ENCODE peak calls at places on chromosomes 16 and 17, in seven cellular contexts. Z, X, J, S, U, E and B are unnamed samples.
A peak's percentile ranks its signal among the peaks of the same experiment; 100 is the strongest.

GRCh38 chr16:3023415-3023668 is 400 bp downstream of the HCFC1R1 start:
- DNase-seq in U (no peak), X (peak; percentile 60), Z (peak; percentile 68), J (no peak), E (no peak), S (no peak), B (no peak)

GRCh38 chr17:44044092-44044491 is 22.4 kb downstream of the LSM12 start:
- DNase-seq in X (no peak), S (peak; percentile 11), E (no peak), Z (no peak), J (no peak), U (no peak), B (no peak)

GRCh38 chr16:3179651-3180050 is 8.4 kb upstream of the OR1F1 start:
- DNase-seq in U (no peak), X (no peak), J (peak; percentile 23), S (no peak), E (no peak), Z (no peak), B (no peak)

GRCh38 chr17:40820228-40820838 is 2.1 kb downstream of the KRT10 start:
- DNase-seq in E (no peak), X (no peak), Z (peak; percentile 70), J (no peak), S (no peak), U (no peak), B (no peak)

GRCh38 chr17:79623786-79624657 is 13.2 kb upstream of the RBFOX3 start:
- DNase-seq in Z (no peak), E (peak; percentile 58), U (no peak), J (peak; percentile 51), S (no peak), X (no peak), B (no peak)

GRCh38 chr17:65531508-65532431 is 29.7 kb downstream of the AXIN2 start:
- DNase-seq in Z (no peak), J (peak; percentile 64), X (peak; percentile 55), E (peak; percentile 78), S (no peak), U (peak; percentile 44), B (peak; percentile 67)

GRCh38 chr16:17224859-17225258 is 245.9 kb downstream of the XYLT1 start:
- DNase-seq in S (no peak), U (peak; percentile 36), X (peak; percentile 73), J (no peak), Z (no peak), E (no peak), B (peak; percentile 51)

GRCh38 chr17:32722733-32723132 is 154.2 kb downstream of the MYO1D start:
- DNase-seq in S (no peak), X (no peak), J (no peak), E (no peak), U (no peak), Z (peak; percentile 55), B (no peak)

GRCh38 chr17:58364270-58364942 is 12.4 kb upstream of the SUPT4H1 start:
- DNase-seq in J (no peak), U (peak; percentile 48), S (no peak), Z (peak; percentile 90), X (no peak), E (no peak), B (no peak)

GRCh38 chr17:8175795-8176196 is 384 bp downstream of the TMEM107 start:
- DNase-seq in J (peak; percentile 81), U (no peak), Z (no peak), S (no peak), E (no peak), X (no peak), B (peak; percentile 48)

GRCh38 chr16:50818380-50818779 is 76.5 kb downstream of the CYLD start:
- DNase-seq in J (no peak), E (no peak), X (no peak), Z (no peak), S (no peak), U (no peak), B (no peak)

GRCh38 chr16:3791701-3792100 is 74.4 kb upstream of the TRAP1 start:
- DNase-seq in U (no peak), Z (no peak), J (no peak), E (peak; percentile 32), S (no peak), X (no peak), B (no peak)

GRCh38 chr17:5780476-5780875 is 196.2 kb upstream of the NLRP1 start:
- DNase-seq in X (no peak), E (no peak), S (peak; percentile 58), J (no peak), Z (peak; percentile 23), U (no peak), B (no peak)

DNA sequence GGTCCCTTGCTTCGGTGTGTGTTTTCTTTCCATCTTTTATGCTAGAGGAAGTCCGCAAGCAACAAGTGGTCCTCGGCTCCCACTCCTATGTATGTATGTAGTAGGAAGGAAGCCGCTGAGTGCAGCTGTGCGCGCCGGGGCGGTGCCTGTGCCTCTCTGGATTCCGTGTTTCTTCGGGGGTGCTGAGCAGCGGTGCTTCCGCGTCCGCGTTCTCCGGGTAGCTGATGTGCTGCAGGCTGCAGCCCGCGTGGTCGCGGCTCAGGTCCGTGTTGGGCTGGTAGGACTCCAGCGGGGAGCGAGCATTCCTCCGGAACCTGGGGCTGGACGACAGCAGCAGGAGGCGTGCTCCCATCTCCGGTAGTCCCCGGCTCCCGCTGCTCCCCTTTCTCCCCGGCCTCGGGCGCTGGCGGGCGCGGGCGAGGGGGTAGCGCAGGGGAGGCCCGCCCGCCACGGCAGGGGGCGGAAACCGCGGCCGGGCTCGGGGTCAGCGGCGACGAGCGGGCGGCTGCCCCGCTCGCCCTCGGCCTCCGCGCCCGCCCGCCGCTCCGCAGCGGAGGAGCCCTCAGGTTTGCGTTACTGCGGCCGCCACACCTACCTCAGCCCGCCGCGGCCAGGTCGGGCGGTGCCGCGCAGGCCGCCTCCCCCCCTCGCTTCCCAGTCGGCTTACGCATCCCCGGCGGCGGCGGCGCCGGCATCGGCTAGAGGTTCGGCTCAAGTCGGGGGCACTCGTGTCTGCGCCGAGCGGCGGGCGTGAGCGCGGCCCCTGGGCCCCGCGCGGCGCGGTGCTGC is 503 bp downstream of the C17orf67 start:
- DNase-seq in Z (peak; percentile 84), X (no peak), E (no peak), U (peak; percentile 63), J (peak; percentile 95), S (peak; percentile 62), B (peak; percentile 92)
- TF ChIP-seq POLR2AphosphoS5 in Z (no peak), X (no peak), E (no peak), U (no peak), J (peak; percentile 89), S (peak; percentile 48), B (no peak)

GRCh38 chr17:1709403-1709891 is 730 bp downstream of the TLCD2 start:
- DNase-seq in U (no peak), J (no peak), E (no peak), S (no peak), Z (no peak), X (no peak), B (no peak)
- H3K27ac ChIP-seq in U (peak overlapping the region; percentile 83), J (peak overlapping the region; percentile 81), E (peak overlapping the region; percentile 64), S (no peak overlapping the region), Z (no peak overlapping the region), X (peak overlapping the region; percentile 89), B (no peak overlapping the region)

DNA sequence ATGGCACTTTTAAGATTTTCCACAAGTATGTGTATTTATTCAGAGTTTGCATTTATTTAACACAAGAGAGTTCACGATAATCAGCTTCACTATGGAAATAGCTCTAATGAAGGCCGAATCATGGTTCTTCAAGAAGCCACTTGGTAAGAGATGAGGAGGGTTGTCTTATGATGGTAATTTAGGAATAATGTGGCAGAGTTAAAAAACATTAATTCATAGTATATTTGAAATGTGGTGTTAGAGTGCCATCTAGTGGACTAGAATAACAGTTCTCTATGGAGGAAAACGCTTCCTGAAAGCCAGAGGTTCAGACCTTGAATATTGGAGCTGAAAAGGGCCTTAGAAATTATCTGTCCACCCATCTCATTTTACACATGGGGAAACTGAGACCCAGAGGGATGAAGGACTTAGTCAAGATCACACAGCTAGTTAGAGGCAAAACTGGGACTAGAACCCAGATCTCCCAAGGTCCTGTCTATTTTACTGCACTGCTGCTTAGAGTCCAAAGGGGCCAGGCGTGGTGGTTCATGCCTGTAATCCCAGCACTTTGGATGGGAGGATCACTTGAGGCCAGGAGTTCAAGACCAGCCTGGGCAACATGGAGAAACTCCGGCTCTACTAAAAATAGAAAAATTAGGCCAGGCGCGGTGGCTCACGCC is 33.8 kb upstream of the KPNB1 start:
- DNase-seq in X (no peak), Z (peak; percentile 64), J (no peak), E (no peak), S (peak; percentile 61), U (no peak), B (no peak)
- TF ChIP-seq POLR2AphosphoS5 in X (no peak), Z (no peak), J (no peak), E (no peak), S (no peak), U (no peak), B (no peak)

GRCh38 chr17:78367193-78367592 is 7.3 kb upstream of the SOCS3 start:
- DNase-seq in Z (no peak), E (no peak), X (no peak), S (no peak), J (no peak), U (no peak), B (no peak)

GRCh38 chr17:78368854-78369495 is 9.1 kb upstream of the SOCS3 start:
- DNase-seq in S (no peak), U (no peak), J (no peak), E (no peak), Z (no peak), X (no peak), B (no peak)

GRCh38 chr17:78368348-78368747 is 8.5 kb upstream of the SOCS3 start:
- DNase-seq in E (no peak), Z (no peak), X (no peak), U (no peak), J (no peak), S (no peak), B (no peak)

GRCh38 chr17:78372811-78373210 is 5.6 kb upstream of the PGS1 start:
- DNase-seq in Z (no peak), S (no peak), J (no peak), E (no peak), X (no peak), U (no peak), B (no peak)

DNA sequence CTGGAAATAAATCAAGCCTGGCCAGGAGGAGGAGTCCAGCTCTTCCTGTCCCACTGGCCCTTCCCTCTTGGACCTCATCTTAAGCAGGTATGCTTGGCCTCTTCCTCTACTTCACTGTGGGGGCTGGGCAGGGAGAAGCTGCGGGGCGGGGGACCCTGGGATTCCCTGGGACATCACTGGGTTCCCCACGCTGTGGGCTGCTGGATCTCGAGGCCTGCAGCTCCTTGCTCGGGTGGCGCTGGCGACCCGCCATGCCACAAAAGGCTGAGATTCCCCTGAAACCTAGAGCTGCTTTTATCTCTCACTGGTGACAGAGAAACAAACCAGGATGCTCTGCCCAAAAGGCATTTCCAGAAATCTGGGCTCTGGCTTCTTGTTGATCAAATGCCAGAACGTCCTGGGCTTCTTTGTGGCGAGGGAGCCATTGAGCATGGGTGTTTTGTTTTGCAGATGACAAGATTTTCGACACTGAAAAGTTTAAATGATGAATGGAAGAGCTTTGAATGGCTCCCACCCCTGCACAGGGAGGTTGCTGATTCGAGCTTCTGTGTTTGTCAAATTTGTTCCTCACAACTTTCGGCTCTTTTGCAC is 8.6 kb upstream of the PGS1 start:
- DNase-seq in S (no peak), E (no peak), X (no peak), J (peak; percentile 58), Z (no peak), U (no peak), B (no peak)
- H3K27ac ChIP-seq in S (no peak overlapping the region), E (no peak overlapping the region), X (peak overlapping the region; percentile 74), J (no peak overlapping the region), Z (no peak overlapping the region), U (no peak overlapping the region), B (no peak overlapping the region)